ENCODE peak calls at places on chromosomes 4 and X, in five cellular contexts. N, V, A, R and Q are unnamed samples.

GRCh38 chr4:153204247-153205027 is at the start of gene TRIM2:
- DNase-seq in N (no peak), V (peak), A (no peak), R (peak), Q (no peak)

GRCh38 chr4:77446611-77447010 is 159.0 kb upstream of the CXCL13 start:
- DNase-seq in N (no peak), V (no peak), A (no peak), R (no peak), Q (no peak)

GRCh38 chrX:40388441-40388840 is 192.3 kb upstream of the ATP6AP2 start:
- DNase-seq in N (no peak), V (peak), A (no peak), R (no peak), Q (no peak)

GRCh38 chr4:101114936-101115372 is 232.4 kb downstream of the PPP3CA start:
- DNase-seq in N (no peak), V (peak), A (no peak), R (peak), Q (peak)

GRCh38 chr4:93370256-93370655 is 458.3 kb upstream of the ATOH1 start:
- DNase-seq in N (no peak), V (no peak), A (no peak), R (no peak), Q (no peak)

GRCh38 chr4:188624370-188624769 is 485.1 kb downstream of the TRIML1 start:
- DNase-seq in N (no peak), V (no peak), A (no peak), R (no peak), Q (no peak)

GRCh38 chr4:8596891-8597290 is 4.3 kb downstream of the CPZ start:
- DNase-seq in N (no peak), V (no peak), A (no peak), R (no peak), Q (no peak)

GRCh38 chr4:16032382-16032743 is 51.5 kb downstream of the PROM1 start:
- DNase-seq in N (no peak), V (no peak), A (no peak), R (no peak), Q (no peak)

GRCh38 chr4:76525751-76526150 is 90.7 kb downstream of the SHROOM3 start:
- DNase-seq in N (no peak), V (no peak), A (no peak), R (no peak), Q (no peak)

GRCh38 chr4:185238261-185238681 is 28.9 kb downstream of the SNX25 start:
- DNase-seq in N (no peak), V (no peak), A (no peak), R (no peak), Q (no peak)

GRCh38 chr4:128524311-128524710 is 236.7 kb upstream of the PGRMC2 start:
- DNase-seq in N (no peak), V (peak), A (no peak), R (no peak), Q (peak)

GRCh38 chr4:112185334-112185733 is 40.1 kb downstream of the FAM241A start:
- DNase-seq in N (no peak), V (no peak), A (no peak), R (no peak), Q (no peak)

GRCh38 chrX:17923546-17923945 is 62.4 kb upstream of the RAI2 start:
- DNase-seq in N (no peak), V (peak), A (no peak), R (no peak), Q (no peak)

GRCh38 chr4:109251396-109251795 is 51.1 kb downstream of the COL25A1 start:
- DNase-seq in N (no peak), V (no peak), A (no peak), R (no peak), Q (no peak)

GRCh38 chr4:87506974-87507701 is 22.0 kb downstream of the SPARCL1 start:
- DNase-seq in N (no peak), V (no peak), A (no peak), R (no peak), Q (no peak)

GRCh38 chr4:7286798-7287197 is 94.5 kb downstream of the SORCS2 start:
- DNase-seq in N (no peak), V (no peak), A (no peak), R (no peak), Q (no peak)

GRCh38 chr4:7658297-7659204 is 223.8 kb upstream of the PSAPL1 start:
- DNase-seq in N (no peak), V (no peak), A (no peak), R (no peak), Q (no peak)

GRCh38 chrX:155966876-155967275 is 30.6 kb upstream of the IL9R start:
- DNase-seq in N (no peak), V (peak), A (no peak), R (peak), Q (peak)

GRCh38 chrX:41802958-41803357 is 79.0 kb downstream of the GPR82 start:
- DNase-seq in N (no peak), V (no peak), A (no peak), R (no peak), Q (no peak)

GRCh38 chr4:41178372-41179085 is 35.8 kb downstream of the APBB2 start:
- DNase-seq in N (no peak), V (peak), A (no peak), R (no peak), Q (peak)

GRCh38 chrX:30649859-30650258 is 3.4 kb upstream of the GK start:
- DNase-seq in N (no peak), V (peak), A (no peak), R (peak), Q (no peak)

DNA sequence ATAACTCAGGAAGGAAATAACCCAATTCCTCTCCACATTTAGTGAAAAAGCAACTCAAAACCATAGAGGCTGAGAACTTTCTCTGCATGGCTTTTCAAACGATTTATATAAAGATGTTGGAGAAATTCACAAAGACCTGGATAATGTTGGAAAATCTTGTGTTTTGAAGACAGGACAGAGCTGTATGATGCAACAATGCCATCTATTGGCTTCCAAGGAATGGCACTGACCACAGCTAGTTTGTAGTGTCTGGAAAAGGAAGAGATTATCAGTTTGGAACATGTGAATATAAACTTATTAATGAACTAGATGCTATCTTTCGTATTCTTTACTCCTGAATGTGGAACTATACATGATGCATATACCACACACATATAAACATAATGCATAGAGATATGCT is 503.6 kb downstream of the IL1RAPL1 start:
- DNase-seq in N (no peak), V (peak), A (no peak), R (peak), Q (peak)
- TF ChIP-seq CTCF in N (no peak), V (peak), A (peak), R (no peak), Q (peak)

GRCh38 chr4:3699261-3699660 is 66.9 kb upstream of the ADRA2C start:
- DNase-seq in N (no peak), V (no peak), A (no peak), R (no peak), Q (no peak)
- TF ChIP-seq CTCF in N (no peak), V (no peak), A (no peak), R (no peak), Q (no peak)

DNA sequence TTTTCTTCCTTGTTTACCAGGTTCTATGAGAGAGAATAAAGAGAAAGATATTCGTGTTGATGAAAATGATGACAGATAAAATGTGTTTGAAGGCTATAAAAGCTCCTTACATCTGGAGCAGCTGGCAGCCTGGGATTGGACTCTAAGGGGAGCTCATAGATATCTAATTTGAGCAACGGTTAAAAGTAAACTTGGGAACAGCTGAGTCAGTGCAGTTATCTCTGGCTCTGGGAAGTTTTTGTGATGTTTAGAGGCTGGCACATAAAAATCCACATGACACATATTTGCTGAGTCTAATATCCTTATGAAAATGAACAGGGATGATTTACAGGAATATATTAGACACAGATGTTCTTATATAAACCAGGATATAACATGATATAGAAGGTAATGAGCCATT is 331.8 kb upstream of the TENM3 start:
- DNase-seq in N (no peak), V (no peak), A (no peak), R (no peak), Q (no peak)
- TF ChIP-seq CTCF in N (no peak), V (no peak), A (no peak), R (no peak), Q (no peak)

GRCh38 chr4:48944659-48945290 is 38.2 kb upstream of the OCIAD2 start:
- DNase-seq in N (peak), V (peak), A (no peak), R (peak), Q (peak)
- TF ChIP-seq CTCF in N (peak), V (peak), A (peak), R (peak), Q (peak)

DNA sequence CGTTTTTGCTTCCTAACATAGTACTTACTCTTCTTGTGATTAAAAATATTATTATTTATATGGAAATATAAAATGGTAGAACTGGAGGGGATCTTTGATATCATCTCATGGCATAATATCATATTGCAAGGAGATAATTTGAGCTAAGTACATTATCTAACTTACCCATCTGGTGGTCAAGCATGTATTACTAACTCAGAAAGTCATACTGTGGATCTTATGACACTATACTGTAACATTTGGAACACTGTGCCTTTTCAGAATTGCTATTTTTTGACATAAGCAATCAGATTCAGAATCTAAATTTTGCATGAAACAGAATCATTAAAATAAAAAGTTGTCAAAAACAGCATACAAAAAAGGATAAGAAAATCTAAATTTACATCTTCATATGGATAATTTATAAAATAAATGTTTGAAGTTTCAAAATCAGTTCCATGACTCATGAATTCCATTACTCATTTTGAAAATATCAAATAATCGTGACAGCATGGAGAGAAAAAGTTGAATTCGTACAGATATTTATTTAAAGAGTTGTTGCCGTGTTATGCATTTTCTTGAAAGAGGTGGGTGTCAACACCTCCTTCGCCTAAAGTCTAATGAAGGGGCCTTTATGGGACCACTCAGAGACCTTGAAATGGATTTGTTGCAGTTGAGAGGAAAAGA is 928.1 kb downstream of the PDHA2 start:
- DNase-seq in N (no peak), V (peak), A (no peak), R (no peak), Q (peak)
- TF ChIP-seq CTCF in N (no peak), V (no peak), A (no peak), R (no peak), Q (no peak)

GRCh38 chr4:115374621-115375020 is 261.2 kb upstream of the NDST4 start:
- DNase-seq in N (no peak), V (no peak), A (no peak), R (no peak), Q (no peak)

DNA sequence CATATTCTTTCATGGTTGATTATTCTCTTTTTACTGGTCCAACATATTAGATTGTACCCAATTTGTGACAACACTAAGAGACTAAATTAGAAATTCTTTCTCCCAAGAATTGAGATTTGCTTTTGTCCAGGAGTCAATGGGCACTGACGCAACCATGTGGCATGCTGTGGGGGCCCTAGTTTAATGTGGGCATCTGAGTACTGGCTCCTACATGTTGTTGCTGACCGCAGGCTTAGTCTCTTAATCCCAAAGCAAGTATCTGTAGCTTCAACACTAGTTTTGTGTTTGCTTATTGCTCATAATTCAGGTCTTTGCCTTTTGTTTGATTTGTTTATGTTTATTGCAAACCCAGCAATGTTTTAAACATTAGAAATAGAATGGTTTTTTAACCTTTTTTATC is 263.4 kb upstream of the NDST4 start:
- DNase-seq in N (no peak), V (no peak), A (no peak), R (no peak), Q (no peak)
- TF ChIP-seq CTCF in N (no peak), V (no peak), A (no peak), R (no peak), Q (no peak)

GRCh38 chrX:124238268-124238667 is 94.2 kb upstream of the TEX13D start:
- DNase-seq in N (no peak), V (no peak), A (no peak), R (no peak), Q (no peak)
- TF ChIP-seq CTCF in N (no peak), V (no peak), A (no peak), R (no peak), Q (no peak)